ENCODE peak calls at places on chromosomes 5 and 9, in ten cellular contexts. V is naive thymus-derived CD4-positive, alpha-beta T cell; F is GM23248; C is right lobe of liver; S is mammary epithelial cell; G is CD4-positive, CD25-positive, alpha-beta regulatory T cell; T is Peyer's patch; Y is cardiac muscle cell; P is IMR-90; O is gastrocnemius medialis. W is an unnamed sample. For H3K4me1, the result is how much of the 10 kb centered on the place peaks cover.

GRCh38 chr9:129868033-129868395 is 32.8 kb downstream of the USP20 start:
- DNase-seq in T (no peak), S (no peak), Y (no peak), C (no peak), O (no peak), P (no peak), G (no peak), F (no peak), V (no peak), W (no peak)

GRCh38 chr5:146041180-146041789 is 64.1 kb downstream of the PLAC8L1 start:
- DNase-seq in V (no peak), S (no peak), F (peak), O (no peak), C (no peak), Y (no peak), P (no peak), G (no peak), T (no peak), W (no peak)

GRCh38 chr5:172450861-172451695 is 3.2 kb downstream of the SH3PXD2B start:
- DNase-seq in G (no peak), C (no peak), V (peak), O (no peak), T (peak), F (peak), S (no peak), Y (peak), P (no peak), W (no peak)

GRCh38 chr9:36450110-36450732 is 50.2 kb upstream of the RNF38 start:
- DNase-seq in F (peak), Y (peak), O (no peak), T (peak), V (peak), S (peak), P (peak), C (no peak), G (peak), W (no peak)

GRCh38 chr5:168765220-168766037 is 186.3 kb upstream of the PANK3 start:
- DNase-seq in P (no peak), Y (no peak), S (no peak), T (no peak), O (no peak), V (no peak), G (no peak), C (no peak), F (peak), W (no peak)

GRCh38 chr5:135537745-135538144 is 2.0 kb upstream of the NEUROG1 start:
- DNase-seq in Y (no peak), G (no peak), S (no peak), V (no peak), T (no peak), P (no peak), O (no peak), F (no peak), C (no peak), W (no peak)

GRCh38 chr5:113020461-113021273 is 44.1 kb downstream of the DCP2 start:
- DNase-seq in T (no peak), S (peak), G (peak), C (no peak), Y (no peak), P (peak), O (no peak), V (peak), F (peak), W (no peak)

GRCh38 chr5:159034083-159034824 is 65.5 kb downstream of the EBF1 start:
- DNase-seq in T (no peak), S (no peak), C (peak), Y (no peak), V (no peak), P (no peak), G (no peak), F (no peak), O (no peak), W (no peak)

GRCh38 chr5:116751684-116752083 is 177.1 kb upstream of the SEMA6A start:
- DNase-seq in O (no peak), P (no peak), T (no peak), C (no peak), S (no peak), F (no peak), V (no peak), G (no peak), Y (no peak), W (no peak)

GRCh38 chr9:130156672-130157071 is 15.5 kb upstream of the NCS1 start:
- DNase-seq in O (no peak), T (no peak), V (no peak), F (no peak), P (no peak), C (no peak), G (no peak), Y (no peak), S (no peak), W (no peak)

GRCh38 chr9:76868897-76869296 is 37.0 kb downstream of the PRUNE2 start:
- DNase-seq in C (no peak), T (no peak), S (peak), Y (no peak), P (no peak), V (no peak), F (peak), G (no peak), O (no peak), W (no peak)

GRCh38 chr9:34458013-34458966 is at the start of the genes DNAI1 and FAM219A:
- DNase-seq in V (peak), C (peak), F (peak), Y (peak), S (peak), T (peak), O (peak), P (peak), G (peak), W (peak)

GRCh38 chr5:172748341-172748843 is 22.6 kb downstream of the DUSP1 start:
- DNase-seq in S (no peak), V (no peak), Y (no peak), O (no peak), T (peak), F (no peak), G (no peak), P (no peak), C (peak), W (no peak)

GRCh38 chr5:77851229-77852067 is 75.3 kb upstream of the TBCA start:
- DNase-seq in G (no peak), Y (peak), S (no peak), O (no peak), V (no peak), P (peak), C (peak), F (peak), T (no peak), W (no peak)

GRCh38 chr5:170076211-170076610 is 29.5 kb upstream of the FOXI1 start:
- DNase-seq in C (no peak), G (no peak), P (no peak), T (no peak), S (no peak), Y (no peak), F (peak), V (no peak), O (no peak), W (no peak)

GRCh38 chr5:119417891-119418781 is 34.2 kb upstream of the HSD17B4 start:
- DNase-seq in S (peak), V (no peak), G (no peak), O (no peak), Y (no peak), F (peak), C (no peak), T (no peak), P (peak), W (no peak)

GRCh38 chr5:154653418-154653763 is 101.8 kb upstream of the LARP1 start:
- DNase-seq in F (no peak), Y (no peak), T (peak), O (no peak), G (no peak), C (peak), S (no peak), P (no peak), V (no peak), W (no peak)

GRCh38 chr5:129392681-129393080 is 67.4 kb upstream of the ADAMTS19 start:
- DNase-seq in C (no peak), F (no peak), G (no peak), T (no peak), P (peak), O (no peak), S (no peak), Y (no peak), V (no peak), W (no peak)

GRCh38 chr9:127923771-127924170 is 6.8 kb downstream of the PIP5KL1 start:
- DNase-seq in P (peak), C (no peak), F (peak), O (no peak), S (peak), T (no peak), V (no peak), G (no peak), Y (no peak), W (no peak)

GRCh38 chr9:73074176-73074708 is 77.4 kb upstream of the ANXA1 start:
- DNase-seq in V (no peak), P (no peak), T (no peak), C (no peak), F (no peak), G (no peak), S (no peak), Y (no peak), O (no peak), W (no peak)

GRCh38 chr5:10704949-10705621 is 55.9 kb downstream of the DAP start:
- DNase-seq in P (peak), V (no peak), C (no peak), O (no peak), F (peak), T (no peak), Y (no peak), G (no peak), S (peak), W (no peak)

GRCh38 chr5:150514708-150515211 is 6.8 kb downstream of the NDST1 start:
- DNase-seq in P (peak), C (no peak), Y (no peak), T (peak), O (no peak), S (peak), V (no peak), F (peak), G (no peak), W (no peak)

GRCh38 chr5:118620201-118620600 is 368.1 kb downstream of the DTWD2 start:
- DNase-seq in F (no peak), T (no peak), V (no peak), G (no peak), P (no peak), S (no peak), Y (no peak), C (no peak), O (no peak), W (no peak)

GRCh38 chr5:168056499-168057182 is 234.8 kb upstream of the WWC1 start:
- DNase-seq in P (no peak), V (no peak), O (no peak), Y (no peak), T (no peak), S (no peak), F (no peak), C (no peak), G (no peak), W (no peak)

GRCh38 chr9:121450241-121450640 is 49.4 kb downstream of the GGTA1 start:
- DNase-seq in P (no peak), O (no peak), G (no peak), F (no peak), S (no peak), V (no peak), T (no peak), C (no peak), Y (no peak), W (no peak)

GRCh38 chr9:134135343-134136116 is at the start of gene WDR5:
- DNase-seq in V (peak), C (peak), O (peak), P (peak), F (peak), G (peak), S (peak), T (peak), Y (peak), W (peak)

GRCh38 chr9:134138292-134138691 is 2.4 kb downstream of the WDR5 start:
- DNase-seq in V (no peak), G (no peak), T (peak), O (no peak), Y (no peak), S (no peak), C (no peak), F (no peak), P (no peak), W (no peak)

GRCh38 chr9:134136997-134137302 is 1.1 kb downstream of the WDR5 start:
- DNase-seq in O (no peak), V (no peak), F (no peak), S (no peak), G (no peak), P (no peak), Y (peak), C (no peak), T (no peak), W (no peak)

GRCh38 chr9:134134949-134135342 is 936 bp upstream of the WDR5 start:
- DNase-seq in T (peak), P (no peak), S (peak), G (no peak), Y (no peak), V (no peak), C (no peak), F (no peak), O (no peak), W (no peak)

DNA sequence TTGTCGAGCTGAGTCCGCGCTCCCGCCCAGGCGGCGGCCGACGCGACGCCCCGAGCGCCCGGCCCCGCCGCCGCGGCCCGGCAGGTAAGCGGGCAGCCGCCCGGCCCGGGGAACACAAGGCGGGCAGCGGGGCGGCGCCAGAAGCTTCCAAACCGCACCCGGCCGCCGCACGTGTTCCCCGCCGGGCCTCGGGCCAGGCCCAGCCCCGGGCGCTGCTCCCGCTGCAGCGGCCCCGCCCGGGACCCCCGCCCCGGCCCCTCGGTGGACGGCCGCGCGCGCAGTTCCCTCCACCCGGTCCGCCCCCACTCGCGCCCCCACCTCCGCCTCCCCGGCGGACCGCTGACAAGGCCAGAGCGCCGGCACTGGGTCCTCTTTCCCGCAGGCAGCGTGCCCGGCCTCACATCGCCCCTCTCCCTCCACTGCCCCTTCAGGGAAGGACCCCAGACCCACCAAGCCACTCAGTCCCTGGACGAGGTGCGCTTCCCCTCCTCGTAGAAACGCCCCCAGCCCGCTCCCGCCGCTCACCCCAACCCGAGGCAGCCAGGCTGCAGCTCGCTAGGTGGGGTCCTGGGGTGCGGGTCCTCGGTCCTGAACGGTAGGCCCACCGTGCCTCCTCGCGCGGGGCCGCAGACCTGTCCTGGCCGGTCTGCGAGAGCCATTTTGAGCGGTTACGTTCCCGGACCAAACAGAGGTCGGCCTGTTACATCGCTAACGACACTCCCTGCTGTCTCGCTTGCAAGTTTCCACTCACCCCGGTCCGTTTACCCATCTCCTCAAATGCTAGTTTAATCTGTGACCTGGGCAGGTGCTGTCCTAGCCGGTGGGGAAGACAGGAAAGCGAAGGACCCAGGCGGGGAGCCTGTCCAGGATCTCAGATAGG is 475 bp downstream of the WDR5 start:
- DNase-seq in V (peak), P (peak), Y (peak), O (no peak), F (peak), T (peak), C (peak), G (peak), S (peak), W (no peak)
- H3K4me1 ChIP-seq in V (under half), P (under half), Y (under half), O (under half), F (under half), T (under half), C (under half), G (under half), S (under half), W (under half)

DNA sequence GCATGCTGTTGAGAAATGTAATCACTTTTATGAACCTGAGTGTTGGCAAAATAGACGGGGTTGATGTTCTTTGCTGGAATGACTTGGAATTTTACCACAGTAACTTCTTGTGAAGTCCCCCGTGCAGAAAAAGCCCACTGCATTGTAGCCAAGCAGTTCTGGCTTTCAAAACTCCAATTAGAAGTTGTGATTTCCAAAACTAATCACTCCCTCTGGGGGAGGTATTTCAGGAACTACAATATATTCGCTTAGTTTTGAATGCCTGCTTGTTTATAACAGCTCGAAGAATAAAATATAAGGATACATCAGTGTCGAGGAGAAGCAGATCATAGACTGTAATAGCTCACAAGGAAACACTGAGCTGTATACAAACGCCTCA is 111.2 kb downstream of the PAM start:
- DNase-seq in Y (no peak), O (no peak), P (peak), G (no peak), C (no peak), F (no peak), V (no peak), S (no peak), T (no peak), W (no peak)
- H3K27ac ChIP-seq in Y (peak), O (peak), P (peak), G (no peak), C (peak), F (peak), V (no peak), S (peak), T (peak), W (no peak)

GRCh38 chr5:157266286-157267007 is 524 bp downstream of the CYFIP2 start:
- DNase-seq in S (no peak), T (peak), G (peak), O (no peak), F (peak), V (no peak), Y (peak), P (no peak), C (peak), W (no peak)
- H3K4me1 ChIP-seq in S (under half), T (under half), G (half or more), O (under half), F (under half), V (half or more), Y (under half), P (under half), C (under half), W (half or more)

GRCh38 chr5:134046801-134047707 is 42.3 kb upstream of the VDAC1 start:
- DNase-seq in V (no peak), Y (no peak), P (no peak), G (no peak), C (no peak), F (no peak), T (no peak), S (no peak), O (no peak), W (no peak)
- H3K27ac ChIP-seq in V (no peak), Y (no peak), P (no peak), G (no peak), C (no peak), F (no peak), T (no peak), S (no peak), O (no peak), W (no peak)

GRCh38 chr9:37974506-37975173 is 70.7 kb upstream of the SLC25A51 start:
- DNase-seq in C (peak), F (peak), P (no peak), G (no peak), V (no peak), S (no peak), T (no peak), Y (no peak), O (no peak), W (no peak)

GRCh38 chr9:37971107-37971459 is 67.2 kb upstream of the SLC25A51 start:
- DNase-seq in G (no peak), Y (no peak), V (no peak), P (peak), S (peak), O (no peak), C (no peak), T (no peak), F (peak), W (no peak)

GRCh38 chr9:37971691-37972090 is 67.8 kb upstream of the SLC25A51 start:
- DNase-seq in V (no peak), G (no peak), C (no peak), O (no peak), S (peak), Y (no peak), T (no peak), P (no peak), F (no peak), W (no peak)

GRCh38 chr9:37970301-37971106 is 66.6 kb upstream of the SLC25A51 start:
- DNase-seq in F (no peak), C (no peak), G (no peak), Y (no peak), V (no peak), S (no peak), P (no peak), O (no peak), T (no peak), W (no peak)

DNA sequence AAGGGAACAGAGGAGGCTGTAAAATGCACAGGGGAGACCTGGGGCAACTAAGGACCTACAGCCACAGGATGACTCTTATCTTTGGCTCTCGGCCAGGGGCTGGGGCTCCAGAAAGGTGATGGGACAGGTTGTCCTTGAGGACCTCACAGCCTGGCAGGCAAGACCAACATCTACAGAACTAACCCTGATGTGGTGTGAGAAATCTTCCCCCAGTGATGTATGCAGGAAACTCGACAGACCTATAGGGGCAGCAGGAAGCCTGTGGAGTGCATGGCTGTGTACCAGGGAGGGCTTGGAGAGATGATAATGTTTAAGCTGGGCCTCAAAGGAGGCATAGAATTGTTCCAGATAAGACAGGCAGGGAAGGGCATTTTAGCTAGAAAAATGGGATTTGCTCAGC is 68.4 kb upstream of the SLC25A51 start:
- DNase-seq in P (peak), F (peak), Y (no peak), C (peak), S (peak), T (peak), O (no peak), V (no peak), G (no peak), W (no peak)
- H3K4me1 ChIP-seq in P (under half), F (half or more), Y (under half), C (under half), S (under half), T (under half), O (under half), V (under half), G (under half), W (under half)

DNA sequence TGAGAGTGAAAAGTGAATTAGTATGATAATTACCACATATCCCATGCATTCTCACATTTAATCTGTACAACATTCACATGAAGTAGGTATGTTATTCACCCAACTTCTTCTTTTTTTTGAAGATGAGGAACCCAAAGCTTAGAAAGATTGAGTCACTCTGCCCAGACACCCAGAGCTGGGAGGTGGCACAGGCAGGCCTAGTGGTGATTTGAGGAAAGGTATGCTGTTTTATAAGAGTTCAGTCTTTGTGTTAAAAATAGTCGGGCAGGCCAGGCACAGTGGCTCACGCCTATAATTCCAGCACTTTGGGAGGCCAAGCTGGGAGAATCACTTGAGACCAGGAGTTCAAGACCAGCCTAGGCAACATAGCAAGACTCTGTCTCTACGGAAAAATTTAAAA is 285.3 kb downstream of the NR3C1 start:
- DNase-seq in F (no peak), P (no peak), V (no peak), S (no peak), C (no peak), G (no peak), O (no peak), Y (no peak), T (no peak), W (no peak)
- H3K27ac ChIP-seq in F (no peak), P (no peak), V (no peak), S (no peak), C (no peak), G (no peak), O (no peak), Y (no peak), T (no peak), W (no peak)